ENCODE peak calls at places on chromosome 11, in four cellular contexts. One of them, this sample, is unnamed.

GRCh38 chr11:129620705-129621104 is 194.9 kb upstream of the TMEM45B start:
- DNase-seq in K562: no peak
- DNase-seq in GM12878: no peak
- DNase-seq in HepG2: no peak
- DNase-seq in this sample: no peak

GRCh38 chr11:134357545-134357839 is 25.7 kb downstream of the GLB1L2 start:
- DNase-seq in K562: no peak
- DNase-seq in GM12878: no peak
- DNase-seq in HepG2: no peak
- DNase-seq in this sample: no peak

GRCh38 chr11:47306484-47306844 is 36.5 kb downstream of the MADD start:
- DNase-seq in K562: no peak
- DNase-seq in GM12878: no peak
- DNase-seq in HepG2: no peak
- DNase-seq in this sample: no peak

GRCh38 chr11:17257200-17257599 is 19.3 kb upstream of the NUCB2 start:
- DNase-seq in K562: no peak
- DNase-seq in GM12878: no peak
- DNase-seq in HepG2: no peak
- DNase-seq in this sample: no peak

GRCh38 chr11:116445108-116446047 is 327.4 kb downstream of the BUD13 start:
- DNase-seq in K562: no peak
- DNase-seq in GM12878: no peak
- DNase-seq in HepG2: no peak
- DNase-seq in this sample: peak

GRCh38 chr11:44310456-44311272 is 725 bp upstream of the ALX4 start:
- DNase-seq in K562: no peak
- DNase-seq in GM12878: no peak
- DNase-seq in HepG2: no peak
- DNase-seq in this sample: no peak

GRCh38 chr11:44658451-44658850 is 68.3 kb upstream of the TSPAN18 start:
- DNase-seq in K562: no peak
- DNase-seq in GM12878: no peak
- DNase-seq in HepG2: no peak
- DNase-seq in this sample: no peak

GRCh38 chr11:130023204-130023603 is 20.6 kb upstream of the PRDM10 start:
- DNase-seq in K562: no peak
- DNase-seq in GM12878: peak
- DNase-seq in HepG2: peak
- DNase-seq in this sample: no peak

GRCh38 chr11:131758726-131759125 is 388.3 kb downstream of the NTM start:
- DNase-seq in K562: no peak
- DNase-seq in GM12878: no peak
- DNase-seq in HepG2: no peak
- DNase-seq in this sample: no peak

GRCh38 chr11:91173701-91174100 is 950.9 kb upstream of the CHORDC1 start:
- DNase-seq in K562: no peak
- DNase-seq in GM12878: no peak
- DNase-seq in HepG2: no peak
- DNase-seq in this sample: no peak

GRCh38 chr11:115544422-115544821 is 40.2 kb upstream of the CADM1 start:
- DNase-seq in K562: no peak
- DNase-seq in GM12878: no peak
- DNase-seq in HepG2: no peak
- DNase-seq in this sample: no peak

GRCh38 chr11:112310414-112310813 is 49.8 kb upstream of the PLET1 start:
- DNase-seq in K562: no peak
- DNase-seq in GM12878: no peak
- DNase-seq in HepG2: no peak
- DNase-seq in this sample: no peak

GRCh38 chr11:75024068-75024449 is 35.3 kb downstream of the NEU3 start:
- DNase-seq in K562: no peak
- DNase-seq in GM12878: no peak
- DNase-seq in HepG2: no peak
- DNase-seq in this sample: no peak

GRCh38 chr11:67119577-67120391 is 721 bp downstream of the KDM2A start:
- DNase-seq in K562: peak
- DNase-seq in GM12878: no peak
- DNase-seq in HepG2: no peak
- DNase-seq in this sample: no peak

GRCh38 chr11:3838504-3838903 is 2.3 kb downstream of the RHOG start:
- DNase-seq in K562: no peak
- DNase-seq in GM12878: no peak
- DNase-seq in HepG2: no peak
- DNase-seq in this sample: no peak
- H3K4me3 ChIP-seq in K562: peak
- H3K4me3 ChIP-seq in GM12878: peak
- H3K4me3 ChIP-seq in HepG2: no peak
- H3K4me3 ChIP-seq in this sample: no peak

GRCh38 chr11:61472282-61472681 is 36.3 kb upstream of the LRRC10B start:
- DNase-seq in K562: no peak
- DNase-seq in GM12878: no peak
- DNase-seq in HepG2: no peak
- DNase-seq in this sample: no peak

GRCh38 chr11:61475433-61475832 is 33.1 kb upstream of the LRRC10B start:
- DNase-seq in K562: no peak
- DNase-seq in GM12878: no peak
- DNase-seq in HepG2: no peak
- DNase-seq in this sample: no peak

GRCh38 chr11:61473370-61474025 is 35.1 kb upstream of the LRRC10B start:
- DNase-seq in K562: no peak
- DNase-seq in GM12878: no peak
- DNase-seq in HepG2: no peak
- DNase-seq in this sample: no peak

GRCh38 chr11:61474234-61474633 is 34.3 kb upstream of the LRRC10B start:
- DNase-seq in K562: no peak
- DNase-seq in GM12878: no peak
- DNase-seq in HepG2: no peak
- DNase-seq in this sample: no peak

DNA sequence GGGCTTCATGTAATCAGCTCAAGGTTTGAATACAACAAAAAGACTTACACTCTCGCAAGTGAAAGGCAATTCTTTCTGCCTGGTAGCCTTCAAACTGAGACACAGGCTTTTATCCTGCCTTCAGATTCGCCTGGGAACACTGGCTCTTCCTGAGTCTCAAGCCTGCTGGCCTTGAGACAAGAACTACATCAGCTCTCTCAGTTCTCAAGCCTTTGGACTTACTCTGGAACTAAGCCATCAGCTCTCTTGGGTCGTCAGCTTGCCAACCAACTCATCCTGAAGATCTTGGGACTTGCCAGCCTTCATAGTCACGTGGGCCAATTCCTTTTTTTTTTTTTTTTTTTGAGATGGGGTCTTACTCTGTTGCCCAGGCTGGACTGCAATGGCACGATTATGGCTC is 35.7 kb upstream of the LRRC10B start:
- DNase-seq in K562: no peak
- DNase-seq in GM12878: no peak
- DNase-seq in HepG2: no peak
- DNase-seq in this sample: no peak
- TF ChIP-seq ATF2 in K562: no peak
- TF ChIP-seq ATF2 in GM12878: no peak
- TF ChIP-seq ATF2 in HepG2: no peak
- TF ChIP-seq ATF2 in this sample: no peak

GRCh38 chr11:121466063-121466794 is 13.5 kb upstream of the SORL1-AS1 start:
- DNase-seq in K562: peak
- DNase-seq in GM12878: no peak
- DNase-seq in HepG2: peak
- DNase-seq in this sample: peak

GRCh38 chr11:121461843-121462242 is 9.1 kb upstream of the SORL1-AS1 start:
- DNase-seq in K562: no peak
- DNase-seq in GM12878: no peak
- DNase-seq in HepG2: no peak
- DNase-seq in this sample: no peak

GRCh38 chr11:121463689-121464335 is 11.0 kb upstream of the SORL1-AS1 start:
- DNase-seq in K562: no peak
- DNase-seq in GM12878: no peak
- DNase-seq in HepG2: no peak
- DNase-seq in this sample: no peak

GRCh38 chr11:121465709-121466062 is 12.9 kb upstream of the SORL1-AS1 start:
- DNase-seq in K562: no peak
- DNase-seq in GM12878: no peak
- DNase-seq in HepG2: no peak
- DNase-seq in this sample: no peak

GRCh38 chr11:121464352-121464946 is 11.7 kb upstream of the SORL1-AS1 start:
- DNase-seq in K562: no peak
- DNase-seq in GM12878: no peak
- DNase-seq in HepG2: peak
- DNase-seq in this sample: no peak
- H3K4me3 ChIP-seq in K562: no peak
- H3K4me3 ChIP-seq in GM12878: peak
- H3K4me3 ChIP-seq in HepG2: no peak
- H3K4me3 ChIP-seq in this sample: no peak

DNA sequence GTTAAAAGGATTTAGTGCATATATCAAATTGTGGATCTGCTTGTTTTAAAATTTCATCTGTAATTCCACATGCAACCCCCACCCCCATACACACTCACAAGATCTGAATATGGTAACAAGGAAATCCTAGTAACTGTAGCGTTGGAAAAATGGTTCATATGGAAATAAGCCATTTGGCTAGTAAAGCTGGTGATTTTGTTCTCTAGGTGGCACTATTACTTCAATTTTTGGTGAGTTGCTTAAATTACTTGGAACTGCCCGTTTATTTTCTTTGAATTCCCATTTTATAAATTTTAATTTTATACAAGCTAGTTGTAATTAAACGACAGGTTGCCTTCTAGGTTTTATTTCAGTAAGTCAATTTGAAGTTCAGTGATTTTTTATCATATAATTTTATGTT is 5.3 kb downstream of the BDNF start:
- DNase-seq in K562: no peak
- DNase-seq in GM12878: no peak
- DNase-seq in HepG2: no peak
- DNase-seq in this sample: no peak
- TF ChIP-seq ATF2 in K562: no peak
- TF ChIP-seq ATF2 in GM12878: no peak
- TF ChIP-seq ATF2 in HepG2: no peak
- TF ChIP-seq ATF2 in this sample: no peak

DNA sequence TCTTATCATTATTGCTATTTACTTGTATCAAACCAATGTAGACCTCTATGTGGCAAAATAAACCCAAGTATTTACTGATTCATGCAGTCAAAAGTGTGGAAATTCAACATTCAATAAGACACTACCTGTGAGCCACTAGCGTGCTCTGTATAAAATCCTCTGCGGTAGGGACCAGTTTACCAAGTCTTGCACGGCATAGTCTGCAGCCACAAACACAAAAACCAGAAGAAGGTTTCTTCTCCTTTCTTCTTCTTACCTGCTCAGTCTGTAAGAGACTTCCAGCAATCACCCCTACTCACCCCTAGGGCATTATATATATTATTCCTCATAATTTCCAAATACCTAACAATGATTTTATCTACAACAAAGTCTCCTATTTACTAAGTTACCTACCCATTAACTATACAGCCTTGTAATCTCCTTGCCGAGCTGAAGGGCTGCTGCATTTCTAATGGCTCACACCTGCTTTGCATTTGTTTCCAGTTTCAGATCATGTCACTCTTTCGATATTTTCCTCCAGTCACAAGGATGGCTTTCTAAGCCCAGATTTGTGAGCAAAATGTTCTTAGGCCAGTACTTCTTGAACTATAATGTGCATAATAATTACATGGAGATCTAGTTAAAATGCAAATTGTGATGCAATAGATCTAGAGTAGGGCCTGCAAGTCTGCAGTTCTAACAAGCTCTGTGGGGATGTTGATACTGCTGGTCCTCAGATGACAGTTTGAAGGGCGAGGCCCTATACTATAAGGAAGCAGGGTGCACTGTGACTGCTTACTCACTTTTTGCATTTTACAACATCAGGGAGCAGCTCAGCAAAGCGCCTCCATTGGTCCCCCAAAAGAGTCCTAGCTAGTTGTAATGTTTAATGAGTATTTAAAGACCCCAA is 191.9 kb upstream of the DDI1 start:
- DNase-seq in K562: no peak
- DNase-seq in GM12878: peak
- DNase-seq in HepG2: no peak
- DNase-seq in this sample: no peak
- H3K4me3 ChIP-seq in K562: no peak
- H3K4me3 ChIP-seq in GM12878: no peak
- H3K4me3 ChIP-seq in HepG2: no peak
- H3K4me3 ChIP-seq in this sample: no peak

GRCh38 chr11:1531961-1532586 is 40.0 kb downstream of the DUSP8 start:
- DNase-seq in K562: no peak
- DNase-seq in GM12878: no peak
- DNase-seq in HepG2: no peak
- DNase-seq in this sample: no peak
- TF ChIP-seq ATF2 in K562: no peak
- TF ChIP-seq ATF2 in GM12878: no peak
- TF ChIP-seq ATF2 in HepG2: no peak
- TF ChIP-seq ATF2 in this sample: no peak

DNA sequence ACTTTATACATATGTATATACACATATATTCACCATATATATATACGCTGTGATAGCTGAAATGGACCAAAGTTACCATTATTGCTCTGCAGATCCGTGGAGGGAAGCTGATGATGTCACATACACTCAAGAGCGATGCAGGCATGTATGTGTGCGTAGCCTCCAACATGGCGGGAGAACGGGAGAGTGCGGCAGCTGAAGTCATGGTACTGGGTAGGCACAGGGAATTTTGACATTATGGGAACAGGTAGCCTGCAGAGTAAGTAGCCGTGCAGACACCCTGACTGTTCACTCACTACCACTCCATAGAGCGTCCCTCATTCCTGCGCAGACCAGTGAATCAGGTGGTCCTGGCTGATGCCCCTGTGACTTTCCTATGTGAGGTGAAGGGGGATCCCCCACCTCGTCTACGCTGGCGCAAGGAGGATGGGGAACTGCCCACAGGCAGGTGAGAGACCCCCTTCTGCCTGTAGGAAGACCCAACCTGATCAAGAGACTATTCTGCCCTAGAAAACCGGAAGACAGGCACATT is 4.7 kb downstream of the ROBO3 start:
- DNase-seq in K562: no peak
- DNase-seq in GM12878: no peak
- DNase-seq in HepG2: no peak
- DNase-seq in this sample: no peak
- H3K4me3 ChIP-seq in K562: no peak
- H3K4me3 ChIP-seq in GM12878: no peak
- H3K4me3 ChIP-seq in HepG2: no peak
- H3K4me3 ChIP-seq in this sample: no peak

DNA sequence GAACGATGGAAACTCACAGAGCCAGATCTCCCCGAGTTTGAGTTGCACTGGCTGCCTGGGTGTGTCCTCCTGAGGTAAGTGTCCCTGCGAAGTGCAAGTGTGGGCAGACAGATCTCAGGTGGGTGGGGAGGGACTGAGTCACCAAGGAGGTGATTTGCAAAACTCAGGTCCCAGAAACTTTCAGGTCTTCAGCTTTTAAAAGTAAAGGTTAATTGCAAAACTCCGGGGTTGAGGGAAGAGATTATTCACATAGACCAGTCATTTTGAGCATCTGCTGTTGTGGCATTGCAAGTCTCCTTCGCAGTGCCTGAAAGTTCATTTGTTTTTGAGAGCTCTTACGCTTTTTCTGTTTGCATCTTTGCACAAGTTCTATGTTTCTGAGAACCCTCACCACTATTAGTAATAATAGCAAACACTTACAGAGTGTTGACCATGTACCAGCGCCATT is 7.1 kb downstream of the CD44 start:
- DNase-seq in K562: no peak
- DNase-seq in GM12878: peak
- DNase-seq in HepG2: no peak
- DNase-seq in this sample: no peak
- TF ChIP-seq ATF2 in K562: no peak
- TF ChIP-seq ATF2 in GM12878: peak
- TF ChIP-seq ATF2 in HepG2: no peak
- TF ChIP-seq ATF2 in this sample: no peak